ENCODE peak calls at places on chromosomes 4 and X, in six cellular contexts. U, Q, D, Y, C and K are unnamed samples.

GRCh38 chrX:83326517-83326916 is 181.6 kb upstream of the POU3F4 start:
- DNase-seq in C (no peak), U (no peak), Y (no peak), D (no peak), Q (no peak), K (no peak)

GRCh38 chr4:186685744-186686143 is 37.9 kb downstream of the FAT1 start:
- DNase-seq in Q (no peak), D (peak), C (no peak), Y (no peak), U (no peak), K (no peak)

GRCh38 chr4:10619855-10620254 is 64.7 kb downstream of the CLNK start:
- DNase-seq in D (no peak), C (no peak), Y (no peak), U (no peak), Q (no peak), K (no peak)

GRCh38 chrX:118325453-118325852 is 20.5 kb upstream of the WDR44 start:
- DNase-seq in Q (no peak), U (no peak), C (no peak), D (no peak), Y (no peak), K (no peak)

GRCh38 chr4:119209077-119209476 is 3.4 kb upstream of the USP53 start:
- DNase-seq in U (peak), Y (no peak), C (no peak), Q (no peak), D (peak), K (no peak)

GRCh38 chr4:2939383-2940243 is 23.6 kb downstream of the NOP14 start:
- DNase-seq in Q (peak), D (no peak), Y (peak), C (no peak), U (no peak), K (no peak)

GRCh38 chr4:158255727-158256324 is 45.5 kb downstream of the TMEM144 start:
- DNase-seq in Y (peak), U (no peak), D (peak), Q (no peak), C (peak), K (no peak)

GRCh38 chr4:178602833-178603232 is 1160.6 kb upstream of the AGA start:
- DNase-seq in Q (no peak), Y (no peak), C (no peak), D (no peak), U (no peak), K (no peak)

GRCh38 chr4:133513891-133514290 is 364.8 kb downstream of the PCDH10 start:
- DNase-seq in C (no peak), Y (no peak), D (no peak), Q (no peak), U (no peak), K (no peak)

GRCh38 chr4:88514557-88515511 is 8.7 kb downstream of the PYURF start:
- DNase-seq in Y (no peak), D (no peak), Q (no peak), U (no peak), C (no peak), K (no peak)

GRCh38 chr4:77104405-77105292 is 28.9 kb upstream of the CCNI start:
- DNase-seq in Q (peak), D (no peak), C (no peak), U (no peak), Y (no peak), K (no peak)

GRCh38 chrX:128807367-128807766 is 715.9 kb downstream of the SMARCA1 start:
- DNase-seq in C (no peak), Q (no peak), Y (no peak), U (no peak), D (no peak), K (no peak)

GRCh38 chr4:23361453-23361852 is 528.4 kb downstream of the PPARGC1A start:
- DNase-seq in Y (no peak), D (no peak), Q (no peak), C (no peak), U (no peak), K (no peak)

GRCh38 chrX:77342028-77342427 is 105.2 kb upstream of the FGF16 start:
- DNase-seq in U (no peak), C (no peak), D (no peak), Q (no peak), Y (no peak), K (no peak)

GRCh38 chr4:184114431-184114830 is 103.2 kb downstream of the ENPP6 start:
- DNase-seq in Q (no peak), U (no peak), Y (peak), C (no peak), D (no peak), K (no peak)

GRCh38 chr4:141768954-141769353 is 132.6 kb downstream of the IL15 start:
- DNase-seq in Q (no peak), U (no peak), D (peak), C (no peak), Y (no peak), K (no peak)

GRCh38 chr4:142846105-142846728 is at the start of gene INPP4B:
- DNase-seq in U (peak), Q (peak), D (peak), C (peak), Y (peak), K (no peak)

GRCh38 chr4:2042207-2042946 is 16.8 kb upstream of the NAT8L start:
- DNase-seq in D (no peak), C (peak), U (peak), Y (peak), Q (peak), K (peak)

GRCh38 chr4:87270144-87270543 is 49.7 kb upstream of the KLHL8 start:
- DNase-seq in U (no peak), C (peak), Y (peak), Q (no peak), D (peak), K (no peak)

GRCh38 chrX:8731579-8732395 is at the start of gene ANOS1:
- DNase-seq in Q (peak), U (no peak), C (peak), D (peak), Y (no peak), K (no peak)

GRCh38 chr4:7736436-7737267 is 203.0 kb downstream of the AFAP1 start:
- DNase-seq in C (no peak), Q (no peak), Y (no peak), U (no peak), D (peak), K (no peak)

GRCh38 chr4:76147454-76148141 is 599 bp downstream of the NUP54 start:
- DNase-seq in Q (peak), Y (peak), D (peak), U (peak), C (peak), K (peak)

GRCh38 chr4:168723020-168723419 is 226.2 kb downstream of the PALLD start:
- DNase-seq in U (no peak), Y (no peak), Q (no peak), C (no peak), D (peak), K (no peak)

GRCh38 chr4:99180367-99181169 is 36.5 kb upstream of the ADH4 start:
- DNase-seq in Q (no peak), C (no peak), Y (no peak), D (peak), U (no peak), K (no peak)

GRCh38 chrX:101276238-101276637 is 14.9 kb downstream of the TAF7L start:
- DNase-seq in C (no peak), Q (no peak), D (no peak), Y (no peak), U (no peak), K (no peak)